ENCODE peak calls at places on chromosomes 12 and 14, in six cellular contexts. One of them, this sample, is unnamed.

GRCh38 chr12:63802012-63802608 is 22.4 kb downstream of the RXYLT1 start:
- DNase-seq in neural crest cell: no peak
- DNase-seq in psoas muscle: no peak
- DNase-seq in progenitor cell of endocrine pancreas: no peak
- DNase-seq in endodermal cell: no peak
- DNase-seq in AG09319: no peak
- DNase-seq in this sample: no peak

GRCh38 chr12:42759622-42760273 is 170.2 kb upstream of the PRICKLE1 start:
- DNase-seq in endodermal cell: no peak
- DNase-seq in psoas muscle: peak
- DNase-seq in neural crest cell: no peak
- DNase-seq in progenitor cell of endocrine pancreas: no peak
- DNase-seq in AG09319: peak
- DNase-seq in this sample: no peak

GRCh38 chr12:85279449-85280137 is 427 bp upstream of the ALX1 start:
- DNase-seq in AG09319: no peak
- DNase-seq in neural crest cell: no peak
- DNase-seq in psoas muscle: peak
- DNase-seq in endodermal cell: peak
- DNase-seq in progenitor cell of endocrine pancreas: peak
- DNase-seq in this sample: peak

GRCh38 chr12:78977463-78977862 is 112.9 kb downstream of the SYT1 start:
- DNase-seq in AG09319: no peak
- DNase-seq in neural crest cell: no peak
- DNase-seq in psoas muscle: no peak
- DNase-seq in progenitor cell of endocrine pancreas: no peak
- DNase-seq in endodermal cell: no peak
- DNase-seq in this sample: no peak

GRCh38 chr12:124032265-124032886 is 59.4 kb downstream of the ZNF664 start:
- DNase-seq in progenitor cell of endocrine pancreas: no peak
- DNase-seq in neural crest cell: peak
- DNase-seq in AG09319: no peak
- DNase-seq in psoas muscle: no peak
- DNase-seq in endodermal cell: peak
- DNase-seq in this sample: peak

GRCh38 chr12:66555113-66555512 is 123.8 kb downstream of the GRIP1 start:
- DNase-seq in neural crest cell: no peak
- DNase-seq in AG09319: no peak
- DNase-seq in progenitor cell of endocrine pancreas: no peak
- DNase-seq in endodermal cell: no peak
- DNase-seq in psoas muscle: no peak
- DNase-seq in this sample: no peak

GRCh38 chr14:71720978-71721624 is 211.1 kb upstream of the RGS6 start:
- DNase-seq in endodermal cell: peak
- DNase-seq in neural crest cell: peak
- DNase-seq in AG09319: peak
- DNase-seq in progenitor cell of endocrine pancreas: no peak
- DNase-seq in psoas muscle: no peak
- DNase-seq in this sample: peak

GRCh38 chr12:90234455-90234854 is 525.8 kb upstream of the ATP2B1 start:
- DNase-seq in progenitor cell of endocrine pancreas: no peak
- DNase-seq in psoas muscle: no peak
- DNase-seq in AG09319: no peak
- DNase-seq in neural crest cell: no peak
- DNase-seq in endodermal cell: no peak
- DNase-seq in this sample: no peak

GRCh38 chr14:83559721-83560120 is 1970.2 kb upstream of the FLRT2 start:
- DNase-seq in progenitor cell of endocrine pancreas: no peak
- DNase-seq in psoas muscle: no peak
- DNase-seq in AG09319: no peak
- DNase-seq in endodermal cell: no peak
- DNase-seq in neural crest cell: no peak
- DNase-seq in this sample: no peak

GRCh38 chr14:88554458-88555286 is at the start of gene PTPN21:
- DNase-seq in neural crest cell: peak
- DNase-seq in psoas muscle: peak
- DNase-seq in endodermal cell: peak
- DNase-seq in AG09319: no peak
- DNase-seq in progenitor cell of endocrine pancreas: peak
- DNase-seq in this sample: peak

GRCh38 chr14:22403286-22403685 is 185.7 kb downstream of the DAD1 start:
- DNase-seq in psoas muscle: no peak
- DNase-seq in AG09319: no peak
- DNase-seq in endodermal cell: no peak
- DNase-seq in progenitor cell of endocrine pancreas: no peak
- DNase-seq in neural crest cell: no peak
- DNase-seq in this sample: no peak

GRCh38 chr12:101782544-101782855 is 43.2 kb upstream of the SYCP3 start:
- DNase-seq in AG09319: no peak
- DNase-seq in neural crest cell: no peak
- DNase-seq in endodermal cell: no peak
- DNase-seq in psoas muscle: no peak
- DNase-seq in progenitor cell of endocrine pancreas: no peak
- DNase-seq in this sample: no peak

GRCh38 chr14:23481362-23481970 is 12.0 kb downstream of the NGDN start:
- DNase-seq in endodermal cell: peak
- DNase-seq in psoas muscle: no peak
- DNase-seq in neural crest cell: peak
- DNase-seq in progenitor cell of endocrine pancreas: no peak
- DNase-seq in AG09319: no peak
- DNase-seq in this sample: no peak

GRCh38 chr14:29817767-29818166 is 109.9 kb downstream of the PRKD1 start:
- DNase-seq in AG09319: no peak
- DNase-seq in neural crest cell: no peak
- DNase-seq in endodermal cell: no peak
- DNase-seq in progenitor cell of endocrine pancreas: no peak
- DNase-seq in psoas muscle: no peak
- DNase-seq in this sample: no peak

GRCh38 chr12:62866451-62867082 is 68.4 kb downstream of the PPM1H start:
- DNase-seq in AG09319: no peak
- DNase-seq in progenitor cell of endocrine pancreas: no peak
- DNase-seq in neural crest cell: no peak
- DNase-seq in endodermal cell: peak
- DNase-seq in psoas muscle: no peak
- DNase-seq in this sample: peak

GRCh38 chr12:18521461-18521860 is 216.4 kb downstream of the PLCZ1 start:
- DNase-seq in endodermal cell: no peak
- DNase-seq in neural crest cell: no peak
- DNase-seq in AG09319: no peak
- DNase-seq in progenitor cell of endocrine pancreas: no peak
- DNase-seq in psoas muscle: no peak
- DNase-seq in this sample: no peak

GRCh38 chr14:94173471-94173884 is 644 bp upstream of the PPP4R4 start:
- DNase-seq in psoas muscle: no peak
- DNase-seq in progenitor cell of endocrine pancreas: no peak
- DNase-seq in endodermal cell: no peak
- DNase-seq in AG09319: no peak
- DNase-seq in neural crest cell: no peak
- DNase-seq in this sample: no peak

GRCh38 chr14:71050227-71050823 is 143.1 kb downstream of the PCNX1 start:
- DNase-seq in endodermal cell: no peak
- DNase-seq in psoas muscle: no peak
- DNase-seq in progenitor cell of endocrine pancreas: no peak
- DNase-seq in AG09319: no peak
- DNase-seq in neural crest cell: no peak
- DNase-seq in this sample: no peak

GRCh38 chr12:57838594-57839302 is 7.8 kb downstream of the CTDSP2 start:
- DNase-seq in AG09319: no peak
- DNase-seq in neural crest cell: no peak
- DNase-seq in progenitor cell of endocrine pancreas: no peak
- DNase-seq in endodermal cell: no peak
- DNase-seq in psoas muscle: no peak
- DNase-seq in this sample: no peak

GRCh38 chr14:32662234-32662633 is 276.4 kb upstream of the NPAS3 start:
- DNase-seq in progenitor cell of endocrine pancreas: no peak
- DNase-seq in psoas muscle: no peak
- DNase-seq in endodermal cell: no peak
- DNase-seq in neural crest cell: no peak
- DNase-seq in AG09319: no peak
- DNase-seq in this sample: no peak

GRCh38 chr12:84842406-84843013 is 70.1 kb downstream of the SLC6A15 start:
- DNase-seq in psoas muscle: no peak
- DNase-seq in progenitor cell of endocrine pancreas: no peak
- DNase-seq in neural crest cell: no peak
- DNase-seq in AG09319: peak
- DNase-seq in endodermal cell: no peak
- DNase-seq in this sample: no peak

GRCh38 chr14:70265422-70265821 is 76.7 kb upstream of the SLC8A3 start:
- DNase-seq in psoas muscle: no peak
- DNase-seq in neural crest cell: no peak
- DNase-seq in AG09319: no peak
- DNase-seq in endodermal cell: no peak
- DNase-seq in progenitor cell of endocrine pancreas: no peak
- DNase-seq in this sample: no peak

GRCh38 chr14:103207038-103207403 is 83.8 kb downstream of the TNFAIP2 start:
- DNase-seq in AG09319: peak
- DNase-seq in neural crest cell: no peak
- DNase-seq in progenitor cell of endocrine pancreas: no peak
- DNase-seq in endodermal cell: peak
- DNase-seq in psoas muscle: peak
- DNase-seq in this sample: peak

GRCh38 chr12:22981711-22982110 is 356.7 kb downstream of the ETNK1 start:
- DNase-seq in progenitor cell of endocrine pancreas: no peak
- DNase-seq in psoas muscle: no peak
- DNase-seq in neural crest cell: no peak
- DNase-seq in AG09319: no peak
- DNase-seq in endodermal cell: no peak
- DNase-seq in this sample: no peak

GRCh38 chr14:98622208-98623051 is 649.6 kb downstream of the BCL11B start:
- DNase-seq in endodermal cell: no peak
- DNase-seq in psoas muscle: no peak
- DNase-seq in progenitor cell of endocrine pancreas: no peak
- DNase-seq in neural crest cell: no peak
- DNase-seq in AG09319: no peak
- DNase-seq in this sample: no peak

GRCh38 chr12:112716099-112717093 is 75.2 kb upstream of the RPH3A start:
- DNase-seq in neural crest cell: peak
- DNase-seq in AG09319: no peak
- DNase-seq in psoas muscle: no peak
- DNase-seq in progenitor cell of endocrine pancreas: no peak
- DNase-seq in endodermal cell: peak
- DNase-seq in this sample: peak

GRCh38 chr12:389138-390096 is at the start of gene KDM5A:
- DNase-seq in AG09319: peak
- DNase-seq in neural crest cell: peak
- DNase-seq in psoas muscle: peak
- DNase-seq in progenitor cell of endocrine pancreas: peak
- DNase-seq in endodermal cell: peak
- DNase-seq in this sample: peak
- TF ChIP-seq CTCF in AG09319: no peak
- TF ChIP-seq CTCF in neural crest cell: no peak
- TF ChIP-seq CTCF in psoas muscle: no peak
- TF ChIP-seq CTCF in progenitor cell of endocrine pancreas: no peak
- TF ChIP-seq CTCF in endodermal cell: peak
- TF ChIP-seq CTCF in this sample: no peak

GRCh38 chr12:93537769-93538168 is 34.7 kb upstream of the SOCS2 start:
- DNase-seq in neural crest cell: no peak
- DNase-seq in progenitor cell of endocrine pancreas: no peak
- DNase-seq in endodermal cell: peak
- DNase-seq in psoas muscle: no peak
- DNase-seq in AG09319: no peak
- DNase-seq in this sample: no peak
- TF ChIP-seq CTCF in neural crest cell: no peak
- TF ChIP-seq CTCF in progenitor cell of endocrine pancreas: peak
- TF ChIP-seq CTCF in endodermal cell: peak
- TF ChIP-seq CTCF in psoas muscle: no peak
- TF ChIP-seq CTCF in AG09319: no peak
- TF ChIP-seq CTCF in this sample: peak

DNA sequence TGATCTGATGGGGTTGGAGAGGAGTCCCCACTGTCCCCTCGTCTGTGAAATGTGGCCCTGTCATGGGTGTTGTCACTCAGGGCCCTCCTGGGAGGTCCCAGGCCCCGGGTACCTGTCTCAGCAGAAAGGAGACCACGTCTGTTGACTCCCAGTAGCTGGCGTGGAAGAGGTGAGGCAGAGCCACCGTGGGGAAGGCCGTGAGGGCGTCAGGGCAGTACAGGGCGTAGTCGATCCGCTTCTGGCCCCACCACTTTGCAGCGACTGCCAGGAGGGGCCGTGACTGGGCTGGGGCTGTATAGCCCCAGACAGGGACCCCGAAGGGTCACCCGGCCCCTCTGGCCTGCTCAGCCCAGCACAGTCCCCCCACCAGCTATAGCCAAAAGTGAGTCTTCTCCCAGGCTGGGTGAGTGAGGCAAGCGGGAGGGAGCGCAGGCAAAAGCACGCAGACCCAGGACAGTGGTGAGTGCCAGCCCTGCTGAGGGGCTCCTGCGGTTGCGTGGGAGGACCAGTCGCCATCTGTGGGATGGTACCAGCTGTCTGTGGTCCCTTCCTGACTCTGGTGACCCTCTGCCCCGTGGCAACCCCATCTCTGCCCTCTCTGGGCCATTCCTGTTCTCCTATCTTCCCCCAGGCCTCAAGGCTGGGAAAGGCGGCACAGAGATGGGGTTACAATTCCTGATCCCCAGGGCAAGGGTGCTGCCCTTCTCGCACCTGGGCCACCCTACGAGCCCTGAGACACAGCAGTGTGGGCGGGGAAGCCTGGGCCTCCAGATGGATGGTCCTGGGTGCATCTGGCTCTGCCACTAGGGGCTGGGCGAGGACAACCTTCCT is 8.3 kb downstream of the ARL6IP4 start:
- DNase-seq in progenitor cell of endocrine pancreas: no peak
- DNase-seq in psoas muscle: no peak
- DNase-seq in endodermal cell: peak
- DNase-seq in neural crest cell: no peak
- DNase-seq in AG09319: no peak
- DNase-seq in this sample: no peak
- TF ChIP-seq CTCF in progenitor cell of endocrine pancreas: no peak
- TF ChIP-seq CTCF in psoas muscle: no peak
- TF ChIP-seq CTCF in endodermal cell: peak
- TF ChIP-seq CTCF in neural crest cell: no peak
- TF ChIP-seq CTCF in AG09319: no peak
- TF ChIP-seq CTCF in this sample: peak

DNA sequence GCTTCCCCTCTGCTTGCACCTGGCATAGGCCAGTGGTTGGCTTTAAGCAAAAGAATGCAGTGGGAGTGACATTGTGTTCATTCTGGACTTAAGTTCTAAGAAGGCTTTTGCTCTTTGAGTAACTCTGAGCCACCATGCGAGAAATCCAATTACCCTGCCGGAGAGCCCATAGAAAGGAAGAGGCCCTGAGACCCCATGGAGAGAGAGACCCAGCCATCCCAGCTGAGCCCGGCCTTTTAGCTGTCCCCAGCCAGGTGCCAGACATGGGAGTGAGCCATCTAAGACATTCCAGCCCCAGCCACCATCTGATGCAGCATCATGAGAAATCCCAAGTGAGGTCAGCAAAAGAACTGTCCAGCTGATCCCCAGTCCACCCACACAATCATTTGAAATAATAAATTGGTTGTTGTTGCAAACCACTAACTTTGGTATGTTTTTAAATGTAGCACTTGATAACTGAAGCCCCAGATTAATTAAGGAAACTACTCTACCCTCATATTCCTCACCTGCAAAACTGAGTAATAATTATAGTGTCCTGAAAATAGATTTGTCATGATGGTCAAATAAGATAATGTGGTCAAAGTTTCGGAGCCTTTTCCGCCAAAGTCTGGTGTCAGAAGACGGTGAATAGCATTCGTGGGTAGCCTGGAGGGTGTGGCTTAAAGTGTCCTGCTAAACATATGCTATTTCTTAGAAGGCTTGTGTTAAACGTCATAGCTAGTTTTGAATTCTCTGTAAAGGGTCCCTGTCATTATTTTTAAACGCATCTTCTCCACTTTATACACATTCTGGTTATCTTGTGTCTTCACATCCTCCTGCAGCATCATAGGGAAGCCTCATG is 166.6 kb upstream of the PELI2 start:
- DNase-seq in progenitor cell of endocrine pancreas: no peak
- DNase-seq in AG09319: no peak
- DNase-seq in endodermal cell: peak
- DNase-seq in psoas muscle: no peak
- DNase-seq in neural crest cell: no peak
- DNase-seq in this sample: no peak
- TF ChIP-seq CTCF in progenitor cell of endocrine pancreas: no peak
- TF ChIP-seq CTCF in AG09319: no peak
- TF ChIP-seq CTCF in endodermal cell: no peak
- TF ChIP-seq CTCF in psoas muscle: no peak
- TF ChIP-seq CTCF in neural crest cell: no peak
- TF ChIP-seq CTCF in this sample: no peak